ENCODE peak calls at places on chromosomes 16 and 17, in seven cellular contexts. One of them, this sample, is unnamed.
A peak's percentile ranks its signal among the peaks of the same experiment; 100 is the strongest.

GRCh38 chr17:17387017-17387416 is 83.8 kb downstream of the NT5M start:
- DNase-seq in H1: no peak
- DNase-seq in lower lobe of right lung: no peak
- DNase-seq in ascending aorta: no peak
- DNase-seq in astrocyte of the spinal cord: no peak
- DNase-seq in esophagus squamous epithelium: no peak
- DNase-seq in type B pancreatic cell: no peak
- DNase-seq in this sample: no peak

GRCh38 chr16:50282010-50282538 is 15.7 kb downstream of the ADCY7 start:
- DNase-seq in H1: no peak
- DNase-seq in type B pancreatic cell: no peak
- DNase-seq in lower lobe of right lung: peak; percentile 92
- DNase-seq in astrocyte of the spinal cord: peak; percentile 69
- DNase-seq in esophagus squamous epithelium: peak; percentile 46
- DNase-seq in ascending aorta: peak; percentile 61
- DNase-seq in this sample: no peak

GRCh38 chr16:7381671-7382070 is 49.0 kb downstream of the RBFOX1 start:
- DNase-seq in H1: no peak
- DNase-seq in astrocyte of the spinal cord: no peak
- DNase-seq in ascending aorta: no peak
- DNase-seq in type B pancreatic cell: no peak
- DNase-seq in esophagus squamous epithelium: no peak
- DNase-seq in lower lobe of right lung: no peak
- DNase-seq in this sample: no peak

GRCh38 chr17:75417054-75417453 is 11.6 kb upstream of the GRB2 start:
- DNase-seq in type B pancreatic cell: no peak
- DNase-seq in lower lobe of right lung: no peak
- DNase-seq in astrocyte of the spinal cord: no peak
- DNase-seq in esophagus squamous epithelium: no peak
- DNase-seq in ascending aorta: no peak
- DNase-seq in H1: no peak
- DNase-seq in this sample: no peak

GRCh38 chr16:50548659-50549560 is 714 bp downstream of the NKD1 start:
- DNase-seq in H1: no peak
- DNase-seq in ascending aorta: no peak
- DNase-seq in lower lobe of right lung: peak; percentile 54
- DNase-seq in astrocyte of the spinal cord: no peak
- DNase-seq in type B pancreatic cell: no peak
- DNase-seq in esophagus squamous epithelium: no peak
- DNase-seq in this sample: no peak

GRCh38 chr16:64416232-64417010 is 705.4 kb downstream of the CDH11 start:
- DNase-seq in ascending aorta: no peak
- DNase-seq in lower lobe of right lung: no peak
- DNase-seq in esophagus squamous epithelium: no peak
- DNase-seq in astrocyte of the spinal cord: peak; percentile 85
- DNase-seq in H1: no peak
- DNase-seq in type B pancreatic cell: no peak
- DNase-seq in this sample: no peak

GRCh38 chr17:75692976-75693375 is 25.8 kb downstream of the SAP30BP start:
- DNase-seq in astrocyte of the spinal cord: no peak
- DNase-seq in esophagus squamous epithelium: no peak
- DNase-seq in type B pancreatic cell: no peak
- DNase-seq in lower lobe of right lung: no peak
- DNase-seq in H1: no peak
- DNase-seq in ascending aorta: no peak
- DNase-seq in this sample: no peak

GRCh38 chr16:58651965-58652348 is 22.3 kb upstream of the CNOT1 start:
- DNase-seq in ascending aorta: no peak
- DNase-seq in esophagus squamous epithelium: no peak
- DNase-seq in type B pancreatic cell: no peak
- DNase-seq in H1: no peak
- DNase-seq in astrocyte of the spinal cord: peak; percentile 59
- DNase-seq in lower lobe of right lung: no peak
- DNase-seq in this sample: no peak

GRCh38 chr16:19979638-19980037 is 94.1 kb downstream of the GPR139 start:
- DNase-seq in lower lobe of right lung: no peak
- DNase-seq in astrocyte of the spinal cord: no peak
- DNase-seq in esophagus squamous epithelium: no peak
- DNase-seq in ascending aorta: no peak
- DNase-seq in H1: no peak
- DNase-seq in type B pancreatic cell: no peak
- DNase-seq in this sample: no peak

GRCh38 chr17:42585353-42585752 is 7.8 kb upstream of the PSMC3IP start:
- DNase-seq in astrocyte of the spinal cord: no peak
- DNase-seq in H1: no peak
- DNase-seq in ascending aorta: no peak
- DNase-seq in lower lobe of right lung: no peak
- DNase-seq in esophagus squamous epithelium: no peak
- DNase-seq in type B pancreatic cell: no peak
- DNase-seq in this sample: no peak

GRCh38 chr17:251531-251930 is 70.1 kb upstream of the DOC2B start:
- DNase-seq in astrocyte of the spinal cord: no peak
- DNase-seq in esophagus squamous epithelium: no peak
- DNase-seq in type B pancreatic cell: peak; percentile 62
- DNase-seq in ascending aorta: no peak
- DNase-seq in lower lobe of right lung: peak; percentile 40
- DNase-seq in H1: peak; percentile 39
- DNase-seq in this sample: no peak

GRCh38 chr16:52861614-52862022 is 191.1 kb downstream of the CHD9NB start:
- DNase-seq in lower lobe of right lung: no peak
- DNase-seq in H1: peak; percentile 51
- DNase-seq in type B pancreatic cell: no peak
- DNase-seq in esophagus squamous epithelium: no peak
- DNase-seq in astrocyte of the spinal cord: no peak
- DNase-seq in ascending aorta: no peak
- DNase-seq in this sample: no peak

GRCh38 chr17:61221597-61222471 is 177.8 kb upstream of the TBX2 start:
- DNase-seq in ascending aorta: no peak
- DNase-seq in esophagus squamous epithelium: no peak
- DNase-seq in H1: no peak
- DNase-seq in type B pancreatic cell: no peak
- DNase-seq in lower lobe of right lung: no peak
- DNase-seq in astrocyte of the spinal cord: no peak
- DNase-seq in this sample: no peak

GRCh38 chr17:1649844-1650409 is at the start of gene RILP:
- DNase-seq in astrocyte of the spinal cord: peak; percentile 16
- DNase-seq in lower lobe of right lung: peak; percentile 93
- DNase-seq in H1: peak; percentile 70
- DNase-seq in ascending aorta: no peak
- DNase-seq in esophagus squamous epithelium: no peak
- DNase-seq in type B pancreatic cell: peak; percentile 73
- DNase-seq in this sample: no peak

GRCh38 chr16:51648521-51648920 is 497.5 kb upstream of the SALL1 start:
- DNase-seq in ascending aorta: no peak
- DNase-seq in H1: no peak
- DNase-seq in astrocyte of the spinal cord: peak; percentile 64
- DNase-seq in lower lobe of right lung: no peak
- DNase-seq in type B pancreatic cell: no peak
- DNase-seq in esophagus squamous epithelium: no peak
- DNase-seq in this sample: no peak

GRCh38 chr17:58270476-58271290 is 10.1 kb downstream of the MPO start:
- DNase-seq in ascending aorta: no peak
- DNase-seq in type B pancreatic cell: no peak
- DNase-seq in esophagus squamous epithelium: no peak
- DNase-seq in lower lobe of right lung: no peak
- DNase-seq in H1: peak; percentile 54
- DNase-seq in astrocyte of the spinal cord: no peak
- DNase-seq in this sample: no peak
- TF ChIP-seq CTCF in ascending aorta: no peak
- TF ChIP-seq CTCF in type B pancreatic cell: peak; percentile 42
- TF ChIP-seq CTCF in esophagus squamous epithelium: no peak
- TF ChIP-seq CTCF in lower lobe of right lung: no peak
- TF ChIP-seq CTCF in H1: peak; percentile 65
- TF ChIP-seq CTCF in astrocyte of the spinal cord: no peak
- TF ChIP-seq CTCF in this sample: no peak

DNA sequence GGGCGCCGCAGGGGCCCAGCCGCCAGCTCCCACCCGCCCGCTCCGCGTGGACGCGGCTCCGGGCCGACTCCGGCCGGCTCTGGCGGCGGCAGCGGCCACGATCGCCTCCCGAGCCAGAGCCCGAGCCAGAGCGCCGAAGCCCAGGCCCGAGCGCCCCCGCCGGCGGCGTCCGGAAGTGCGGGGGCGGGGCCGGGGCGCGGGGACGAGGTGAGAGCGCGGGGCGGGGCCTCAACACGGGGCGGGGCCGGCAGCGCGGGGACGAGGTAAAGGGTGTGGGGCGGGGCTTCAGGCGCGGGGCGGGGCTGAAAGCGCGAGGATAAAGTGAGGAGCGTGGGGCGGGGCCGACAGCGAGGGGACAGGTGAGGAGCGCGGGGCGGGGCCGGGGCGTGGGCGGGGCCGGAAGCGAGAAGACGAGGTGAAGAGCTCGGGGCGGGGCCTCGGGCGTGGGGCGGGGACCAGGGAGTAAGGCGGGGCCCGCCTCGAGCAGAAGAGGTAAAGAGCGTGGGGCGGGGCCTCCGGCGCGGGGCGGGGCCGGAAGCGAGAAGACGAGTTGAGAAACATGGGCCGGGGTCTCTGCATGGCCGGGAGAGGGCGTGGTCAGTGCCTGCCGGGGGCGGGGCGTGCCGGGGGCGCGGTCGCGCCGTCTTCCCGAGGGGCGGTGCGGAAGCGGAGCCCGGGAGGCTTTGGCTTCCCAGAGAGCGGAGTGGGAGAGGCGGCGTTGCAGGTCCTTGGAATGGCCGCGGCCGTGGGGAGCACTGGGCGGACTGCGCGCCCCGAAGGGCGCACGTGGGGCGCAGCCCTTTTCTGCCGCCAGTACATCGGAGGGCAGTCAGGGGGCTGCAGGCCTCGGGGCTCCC is at the start of gene AXIN1:
- DNase-seq in H1: peak; percentile 100
- DNase-seq in lower lobe of right lung: peak; percentile 100
- DNase-seq in type B pancreatic cell: peak; percentile 100
- DNase-seq in astrocyte of the spinal cord: peak; percentile 91
- DNase-seq in esophagus squamous epithelium: peak; percentile 99
- DNase-seq in ascending aorta: peak; percentile 98
- DNase-seq in this sample: peak; percentile 84
- TF ChIP-seq CTCF in H1: peak; percentile 51
- TF ChIP-seq CTCF in lower lobe of right lung: peak; percentile 24
- TF ChIP-seq CTCF in type B pancreatic cell: peak; percentile 74
- TF ChIP-seq CTCF in astrocyte of the spinal cord: peak; percentile 50
- TF ChIP-seq CTCF in esophagus squamous epithelium: peak; percentile 48
- TF ChIP-seq CTCF in ascending aorta: peak; percentile 65
- TF ChIP-seq CTCF in this sample: peak; percentile 25

GRCh38 chr17:14805348-14805747 is 459.8 kb downstream of the PMP22 start:
- DNase-seq in ascending aorta: no peak
- DNase-seq in type B pancreatic cell: no peak
- DNase-seq in astrocyte of the spinal cord: no peak
- DNase-seq in H1: no peak
- DNase-seq in lower lobe of right lung: no peak
- DNase-seq in esophagus squamous epithelium: no peak
- DNase-seq in this sample: no peak
- TF ChIP-seq CTCF in ascending aorta: no peak
- TF ChIP-seq CTCF in type B pancreatic cell: peak; percentile 51
- TF ChIP-seq CTCF in astrocyte of the spinal cord: no peak
- TF ChIP-seq CTCF in H1: peak; percentile 38
- TF ChIP-seq CTCF in lower lobe of right lung: no peak
- TF ChIP-seq CTCF in esophagus squamous epithelium: no peak
- TF ChIP-seq CTCF in this sample: no peak

GRCh38 chr17:73870035-73870434 is 225.8 kb upstream of the SDK2 start:
- DNase-seq in ascending aorta: no peak
- DNase-seq in type B pancreatic cell: no peak
- DNase-seq in lower lobe of right lung: no peak
- DNase-seq in esophagus squamous epithelium: no peak
- DNase-seq in H1: no peak
- DNase-seq in astrocyte of the spinal cord: no peak
- DNase-seq in this sample: no peak

GRCh38 chr17:73872816-73873215 is 228.6 kb upstream of the SDK2 start:
- DNase-seq in H1: no peak
- DNase-seq in esophagus squamous epithelium: no peak
- DNase-seq in lower lobe of right lung: no peak
- DNase-seq in astrocyte of the spinal cord: no peak
- DNase-seq in type B pancreatic cell: no peak
- DNase-seq in ascending aorta: no peak
- DNase-seq in this sample: no peak

GRCh38 chr17:73875346-73875745 is 231.1 kb upstream of the SDK2 start:
- DNase-seq in astrocyte of the spinal cord: no peak
- DNase-seq in H1: no peak
- DNase-seq in lower lobe of right lung: no peak
- DNase-seq in ascending aorta: no peak
- DNase-seq in esophagus squamous epithelium: no peak
- DNase-seq in type B pancreatic cell: no peak
- DNase-seq in this sample: no peak

GRCh38 chr17:73877962-73878361 is 233.7 kb upstream of the SDK2 start:
- DNase-seq in esophagus squamous epithelium: no peak
- DNase-seq in ascending aorta: no peak
- DNase-seq in astrocyte of the spinal cord: no peak
- DNase-seq in H1: no peak
- DNase-seq in type B pancreatic cell: no peak
- DNase-seq in lower lobe of right lung: no peak
- DNase-seq in this sample: no peak

GRCh38 chr17:73874008-73874407 is 229.8 kb upstream of the SDK2 start:
- DNase-seq in type B pancreatic cell: no peak
- DNase-seq in H1: no peak
- DNase-seq in esophagus squamous epithelium: no peak
- DNase-seq in astrocyte of the spinal cord: no peak
- DNase-seq in lower lobe of right lung: no peak
- DNase-seq in ascending aorta: no peak
- DNase-seq in this sample: no peak
- TF ChIP-seq CTCF in type B pancreatic cell: no peak
- TF ChIP-seq CTCF in H1: no peak
- TF ChIP-seq CTCF in esophagus squamous epithelium: no peak
- TF ChIP-seq CTCF in astrocyte of the spinal cord: no peak
- TF ChIP-seq CTCF in lower lobe of right lung: no peak
- TF ChIP-seq CTCF in ascending aorta: no peak
- TF ChIP-seq CTCF in this sample: no peak

GRCh38 chr16:21618261-21618660 is 18.9 kb downstream of the METTL9 start:
- DNase-seq in astrocyte of the spinal cord: no peak
- DNase-seq in H1: no peak
- DNase-seq in type B pancreatic cell: no peak
- DNase-seq in esophagus squamous epithelium: no peak
- DNase-seq in lower lobe of right lung: no peak
- DNase-seq in ascending aorta: no peak
- DNase-seq in this sample: no peak

GRCh38 chr16:21613361-21613760 is 14.0 kb downstream of the METTL9 start:
- DNase-seq in type B pancreatic cell: peak; percentile 8
- DNase-seq in lower lobe of right lung: no peak
- DNase-seq in astrocyte of the spinal cord: no peak
- DNase-seq in H1: no peak
- DNase-seq in ascending aorta: no peak
- DNase-seq in esophagus squamous epithelium: no peak
- DNase-seq in this sample: no peak

GRCh38 chr16:21611178-21611545 is 11.8 kb downstream of the METTL9 start:
- DNase-seq in ascending aorta: no peak
- DNase-seq in lower lobe of right lung: no peak
- DNase-seq in H1: no peak
- DNase-seq in astrocyte of the spinal cord: no peak
- DNase-seq in type B pancreatic cell: no peak
- DNase-seq in esophagus squamous epithelium: no peak
- DNase-seq in this sample: no peak

GRCh38 chr16:21611546-21612384 is 12.4 kb downstream of the METTL9 start:
- DNase-seq in esophagus squamous epithelium: no peak
- DNase-seq in lower lobe of right lung: no peak
- DNase-seq in type B pancreatic cell: no peak
- DNase-seq in H1: no peak
- DNase-seq in astrocyte of the spinal cord: no peak
- DNase-seq in ascending aorta: no peak
- DNase-seq in this sample: no peak

DNA sequence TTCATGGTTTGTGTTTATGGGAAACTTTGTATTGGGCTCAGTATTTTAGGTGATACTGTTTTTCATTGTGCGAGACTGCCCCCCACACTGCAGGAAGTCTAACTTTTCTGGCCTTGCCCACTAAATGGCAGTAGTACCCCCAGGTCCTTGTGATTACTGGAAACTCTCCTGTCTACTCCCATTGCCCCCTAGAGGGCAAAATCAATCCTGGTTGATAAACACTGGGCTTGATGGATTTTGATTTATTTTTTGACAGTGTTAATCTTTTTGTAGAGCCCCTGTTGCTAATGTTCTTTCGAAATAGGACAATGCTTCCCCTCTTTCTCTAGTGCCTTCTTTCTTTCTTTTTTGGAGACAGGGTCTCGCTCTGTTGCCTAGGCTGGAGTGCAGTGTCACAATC is 15.5 kb downstream of the METTL9 start:
- DNase-seq in H1: no peak
- DNase-seq in esophagus squamous epithelium: no peak
- DNase-seq in lower lobe of right lung: no peak
- DNase-seq in astrocyte of the spinal cord: no peak
- DNase-seq in type B pancreatic cell: no peak
- DNase-seq in ascending aorta: no peak
- DNase-seq in this sample: no peak
- TF ChIP-seq CTCF in H1: no peak
- TF ChIP-seq CTCF in esophagus squamous epithelium: no peak
- TF ChIP-seq CTCF in lower lobe of right lung: peak; percentile 6
- TF ChIP-seq CTCF in astrocyte of the spinal cord: no peak
- TF ChIP-seq CTCF in type B pancreatic cell: peak; percentile 42
- TF ChIP-seq CTCF in ascending aorta: no peak
- TF ChIP-seq CTCF in this sample: peak; percentile 0